ENCODE peak calls at places on chromosomes 13 and 19, in six cellular contexts. R is epithelial cell of proximal tubule; E is stimulated activated CD4-positive, alpha-beta T cell treated with anti-CD3 and anti-CD28 coated beads, Interleukin-2, amount 100 ng/mL, for 48 hours; O is head of caudate nucleus; D is stimulated activated CD8-positive, alpha-beta memory T cell treated with anti-CD3 and anti-CD28 coated beads, Interleukin-2, amount 100 ng/mL, for 1 hour; M is T-cell. I is an unnamed sample.

GRCh38 chr19:43773725-43774102 is 7.1 kb downstream of the KCNN4 start:
- DNase-seq in E (no peak), R (no peak), M (no peak), O (no peak), D (no peak), I (no peak)

GRCh38 chr13:110274687-110275086 is 32.3 kb downstream of the COL4A1 start:
- DNase-seq in O (no peak), M (no peak), R (no peak), E (no peak), D (no peak), I (no peak)

GRCh38 chr13:71759506-71760225 is 107.3 kb downstream of the DACH1 start:
- DNase-seq in M (no peak), E (no peak), O (no peak), R (no peak), D (no peak), I (no peak)

GRCh38 chr13:19605161-19605955 is 28.1 kb upstream of the MPHOSPH8 start:
- DNase-seq in D (no peak), R (no peak), O (no peak), E (no peak), M (no peak), I (no peak)

GRCh38 chr13:50617134-50617721 is 226.3 kb downstream of the DLEU7 start:
- DNase-seq in R (no peak), D (no peak), E (no peak), O (no peak), M (no peak), I (no peak)

GRCh38 chr13:95275322-95276118 is 25.7 kb downstream of the ABCC4 start:
- DNase-seq in E (no peak), R (no peak), D (no peak), O (no peak), M (no peak), I (no peak)

GRCh38 chr19:15702590-15702930 is 25.3 kb upstream of the OR10H2 start:
- DNase-seq in D (peak; percentile 2), M (no peak), E (peak; percentile 9), O (peak; percentile 10), R (no peak), I (no peak)

GRCh38 chr19:57242821-57243220 is 2.4 kb downstream of the ZNF805 start:
- DNase-seq in R (no peak), D (no peak), E (no peak), M (no peak), O (no peak), I (no peak)

GRCh38 chr19:3441986-3442329 is 38.4 kb downstream of the SMIM24 start:
- DNase-seq in R (no peak), E (no peak), M (no peak), D (no peak), O (no peak), I (no peak)

GRCh38 chr13:38872693-38873092 is 117.9 kb downstream of the STOML3 start:
- DNase-seq in E (peak; percentile 36), O (peak; percentile 60), R (no peak), M (no peak), D (no peak), I (no peak)

GRCh38 chr13:74087304-74087703 is 46.9 kb downstream of the KLF12 start:
- DNase-seq in D (no peak), R (no peak), E (no peak), M (no peak), O (no peak), I (no peak)

GRCh38 chr19:2474232-2475017 is 1.5 kb upstream of the GADD45B start:
- DNase-seq in O (peak; percentile 80), M (peak; percentile 64), R (no peak), D (peak; percentile 82), E (peak; percentile 92), I (peak; percentile 86)

GRCh38 chr13:103100795-103101194 is 34.6 kb upstream of the SLC10A2 start:
- DNase-seq in O (no peak), D (no peak), R (no peak), M (no peak), E (no peak), I (no peak)

GRCh38 chr13:80196756-80197155 is 144.2 kb downstream of the SPRY2 start:
- DNase-seq in R (no peak), E (no peak), M (no peak), O (no peak), D (no peak), I (no peak)

GRCh38 chr13:28459911-28460310 is 35.0 kb downstream of the FLT1 start:
- DNase-seq in E (no peak), O (no peak), M (no peak), R (no peak), D (no peak), I (no peak)

GRCh38 chr13:113862766-113863510 is 938 bp downstream of the GAS6 start:
- DNase-seq in D (no peak), R (no peak), O (no peak), E (no peak), M (no peak), I (peak; percentile 56)

GRCh38 chr19:14162871-14163297 is 26.5 kb upstream of the ASF1B start:
- DNase-seq in O (no peak), R (no peak), E (no peak), M (no peak), D (no peak), I (no peak)

GRCh38 chr13:34654682-34655081 is 287.4 kb upstream of the NBEA start:
- DNase-seq in M (no peak), O (no peak), R (peak; percentile 20), D (no peak), E (no peak), I (no peak)

GRCh38 chr19:46173886-46174475 is 25.9 kb downstream of the IGFL2 start:
- DNase-seq in D (no peak), R (no peak), E (no peak), O (no peak), M (no peak), I (no peak)

GRCh38 chr19:42253245-42254082 is 1.5 kb downstream of the ERF start:
- DNase-seq in R (no peak), E (peak; percentile 57), D (no peak), O (peak; percentile 58), M (peak; percentile 50), I (peak; percentile 62)